ENCODE peak calls at places on chromosomes 13 and 19, in nine cellular contexts. Y is osteocyte; P is stimulated activated naive CD8-positive, alpha-beta T cell treated with anti-CD3 and anti-CD28 coated beads, Interleukin-15, amount 100 ng/mL, for 72 hours; B is stimulated activated CD4-positive, alpha-beta T cell treated with anti-CD3 and anti-CD28 coated beads, Interleukin-1b, Interleukin-23, amount 100 ng/mL, for 24 hours; W is memory B cell; J is GM12865; O is occipital lobe; I is activated CD4-positive, alpha-beta T cell treated with anti-CD3 and anti-CD28 coated beads, Interleukin-2, amount 10 ng/mL, durations not matched to agents 24 days and 14 days; S is amniotic stem cell. T is an unnamed sample.

GRCh38 chr19:7348587-7349230 is at the start of gene ARHGEF18:
- DNase-seq in I (peak; percentile 85), O (no peak), J (peak; percentile 89), B (no peak), S (no peak), W (peak; percentile 59), P (no peak), Y (no peak), T (no peak)

GRCh38 chr13:32639502-32640105 is 53.4 kb downstream of the PDS5B start:
- DNase-seq in W (peak; percentile 20), P (peak; percentile 10), Y (no peak), O (peak; percentile 36), J (peak; percentile 73), S (peak; percentile 54), I (peak; percentile 82), B (no peak), T (no peak)

GRCh38 chr19:10270616-10271394 is at the start of gene ICAM1:
- DNase-seq in O (peak; percentile 13), S (no peak), B (no peak), J (peak; percentile 95), I (peak; percentile 95), P (peak; percentile 79), W (peak; percentile 78), Y (peak; percentile 88), T (peak; percentile 98)

GRCh38 chr19:30267332-30267731 is 104.9 kb upstream of the ZNF536 start:
- DNase-seq in O (no peak), Y (no peak), B (no peak), J (no peak), S (no peak), P (no peak), W (no peak), I (no peak), T (no peak)

GRCh38 chr13:31240921-31241320 is 41.1 kb downstream of the B3GLCT start:
- DNase-seq in O (no peak), S (no peak), Y (no peak), W (no peak), J (no peak), I (no peak), B (no peak), P (no peak), T (no peak)

GRCh38 chr19:47745010-47745901 is at the start of gene NOP53:
- DNase-seq in I (peak; percentile 99), Y (peak; percentile 99), W (peak; percentile 96), O (peak; percentile 91), B (peak; percentile 96), J (peak; percentile 99), S (peak; percentile 84), P (peak; percentile 97), T (peak; percentile 99)

GRCh38 chr13:57030671-57031070 is 110.0 kb upstream of the PRR20A start:
- DNase-seq in I (no peak), J (no peak), W (no peak), O (no peak), B (no peak), S (no peak), P (no peak), Y (no peak), T (no peak)

GRCh38 chr13:99228737-99229691 is 28.4 kb downstream of the UBAC2 start:
- DNase-seq in S (peak; percentile 24), B (no peak), P (no peak), Y (no peak), O (no peak), I (peak; percentile 65), W (peak; percentile 35), J (peak; percentile 87), T (no peak)

GRCh38 chr19:5250127-5250659 is 90.4 kb downstream of the PTPRS start:
- DNase-seq in J (no peak), I (no peak), P (no peak), W (no peak), B (no peak), S (no peak), O (peak; percentile 59), Y (no peak), T (no peak)

GRCh38 chr13:33487575-33488243 is 202.2 kb upstream of the STARD13 start:
- DNase-seq in B (no peak), Y (no peak), I (no peak), P (no peak), S (no peak), W (no peak), J (peak; percentile 57), O (no peak), T (no peak)

GRCh38 chr19:33132425-33132824 is 511 bp downstream of the WDR88 start:
- DNase-seq in P (no peak), O (no peak), J (no peak), Y (no peak), B (no peak), W (no peak), I (no peak), S (no peak), T (no peak)

GRCh38 chr13:94704347-94705080 is 7.8 kb downstream of the SOX21 start:
- DNase-seq in J (no peak), S (no peak), I (no peak), O (no peak), B (no peak), Y (peak; percentile 56), P (no peak), W (no peak), T (no peak)

GRCh38 chr13:45364876-45365557 is 24.0 kb upstream of the TPT1 start:
- DNase-seq in Y (no peak), P (no peak), B (no peak), S (no peak), I (no peak), O (peak; percentile 26), J (no peak), W (no peak), T (no peak)

GRCh38 chr19:16035601-16036297 is 40.5 kb upstream of the TPM4 start:
- DNase-seq in Y (no peak), B (no peak), I (no peak), J (no peak), W (no peak), P (no peak), O (no peak), S (no peak), T (no peak)

GRCh38 chr13:111485491-111486250 is 165.2 kb downstream of the TEX29 start:
- DNase-seq in I (no peak), J (no peak), B (no peak), Y (peak; percentile 80), S (no peak), W (no peak), O (no peak), P (no peak), T (no peak)

GRCh38 chr13:26468203-26468602 is 89.3 kb upstream of the WASF3 start:
- DNase-seq in O (no peak), J (no peak), W (no peak), B (no peak), P (no peak), I (no peak), S (no peak), Y (peak; percentile 64), T (peak; percentile 72)

GRCh38 chr19:24159707-24160106 is 72.7 kb downstream of the ZNF254 start:
- DNase-seq in P (no peak), B (no peak), I (no peak), Y (no peak), O (no peak), W (no peak), J (peak; percentile 0), S (no peak), T (no peak)

GRCh38 chr13:80337011-80337688 is 3.8 kb downstream of the SPRY2 start:
- DNase-seq in O (peak; percentile 32), B (no peak), I (no peak), S (no peak), W (no peak), P (no peak), J (no peak), Y (no peak), T (no peak)

T was measured in esophagus muscularis mucosa.